ENCODE peak calls at places on chromosomes 2 and 18, in ten cellular contexts. U is CD8-positive, alpha-beta T cell; G is cardiac muscle cell; C is MM.1S; X is tibial artery; A is A549; J is esophagus squamous epithelium; E is OCI-LY7; K is IMR-90; Y is pancreas. B is an unnamed sample. For H3K9me3, the result is how much of the 10 kb centered on the place peaks cover.

GRCh38 chr2:60152226-60152833 is 401.1 kb downstream of the BCL11A start:
- DNase-seq in U (no peak), G (peak), C (peak), X (no peak), A (peak), J (no peak), E (peak), K (peak), Y (no peak), B (no peak)

GRCh38 chr2:173607601-173608311 is 253.1 kb downstream of the CDCA7 start:
- DNase-seq in U (no peak), G (peak), C (no peak), X (no peak), A (no peak), J (no peak), E (no peak), K (no peak), Y (peak), B (no peak)

GRCh38 chr2:142901778-142902177 is 24.3 kb downstream of the KYNU start:
- DNase-seq in U (no peak), G (no peak), C (no peak), X (no peak), A (no peak), J (no peak), E (no peak), K (no peak), Y (no peak), B (no peak)

GRCh38 chr2:174124171-174124570 is 124.2 kb downstream of the OLA1 start:
- DNase-seq in U (no peak), G (no peak), C (no peak), X (no peak), A (no peak), J (no peak), E (no peak), K (peak), Y (no peak), B (no peak)

GRCh38 chr18:22558945-22559385 is 141.2 kb upstream of the CTAGE1 start:
- DNase-seq in U (no peak), G (peak), C (no peak), X (peak), A (peak), J (no peak), E (no peak), K (peak), Y (peak), B (peak)

GRCh38 chr2:179991344-179991743 is 15.8 kb downstream of the CWC22 start:
- DNase-seq in U (no peak), G (peak), C (no peak), X (no peak), A (no peak), J (no peak), E (peak), K (no peak), Y (no peak), B (no peak)

GRCh38 chr2:9408641-9409151 is 14.6 kb downstream of the ITGB1BP1 start:
- DNase-seq in U (no peak), G (no peak), C (no peak), X (no peak), A (no peak), J (no peak), E (no peak), K (no peak), Y (no peak), B (peak)

GRCh38 chr2:25387479-25388449 is 46.0 kb upstream of the DNMT3A start:
- DNase-seq in U (no peak), G (no peak), C (no peak), X (peak), A (no peak), J (no peak), E (no peak), K (no peak), Y (no peak), B (no peak)

GRCh38 chr2:98465456-98466201 is 21.0 kb downstream of the INPP4A start:
- DNase-seq in U (peak), G (peak), C (peak), X (no peak), A (no peak), J (no peak), E (no peak), K (peak), Y (peak), B (no peak)

GRCh38 chr18:48031011-48031480 is 100.6 kb upstream of the SMAD2 start:
- DNase-seq in U (no peak), G (peak), C (peak), X (peak), A (peak), J (no peak), E (peak), K (peak), Y (peak), B (peak)

GRCh38 chr2:154452906-154453493 is 245.5 kb upstream of the KCNJ3 start:
- DNase-seq in U (no peak), G (peak), C (peak), X (no peak), A (no peak), J (no peak), E (peak), K (no peak), Y (no peak), B (no peak)
- TF ChIP-seq CTCF in U (no peak), G (peak), C (peak), X (peak), A (peak), J (no peak), E (peak), K (no peak), Y (no peak), B (no peak)

DNA sequence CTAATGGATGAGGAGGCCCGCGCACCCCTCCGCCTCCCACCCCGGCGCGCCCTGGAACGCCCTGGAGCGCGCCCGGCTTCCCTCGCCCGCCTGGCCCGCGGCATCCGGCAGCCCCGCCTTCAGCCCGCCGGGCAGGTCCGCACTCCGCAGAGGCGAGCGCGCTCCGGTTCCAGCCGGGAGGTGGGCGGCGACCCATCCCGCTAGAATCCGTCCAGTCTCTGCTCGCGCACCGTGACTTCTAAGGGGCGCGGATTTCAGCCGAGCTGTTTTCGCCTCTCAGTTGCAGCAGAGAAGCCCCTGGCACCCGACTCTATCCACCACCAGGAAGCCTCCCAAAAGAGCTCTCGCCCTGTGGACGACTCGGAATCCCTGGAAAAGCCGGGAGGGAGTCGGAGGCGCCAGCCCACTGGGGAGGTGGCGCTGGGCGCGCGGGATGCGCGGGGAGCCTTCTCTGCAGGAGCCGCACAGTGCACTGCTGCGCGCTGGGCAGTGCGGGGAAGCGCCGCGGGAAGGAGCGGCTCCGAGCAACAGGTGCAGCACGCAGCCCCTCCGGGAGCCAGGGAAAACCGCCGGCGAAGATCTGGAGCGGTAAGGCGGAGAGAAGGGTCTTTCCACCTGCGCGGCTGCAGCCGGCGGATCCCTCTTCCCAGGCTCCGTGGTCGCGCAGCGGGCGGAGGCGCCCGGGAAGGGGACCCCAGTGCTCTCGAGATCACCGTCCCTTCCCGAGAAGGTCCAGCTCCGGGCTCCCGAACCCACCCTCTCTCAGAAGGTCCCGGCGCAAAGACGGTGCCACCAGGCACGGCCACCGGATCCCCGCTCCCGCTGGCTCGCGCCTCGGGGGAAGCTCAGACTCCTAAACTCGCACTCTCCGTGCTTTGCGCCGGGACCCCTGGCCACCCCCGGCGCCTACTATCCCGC is at the start of gene GALR1:
- DNase-seq in U (no peak), G (no peak), C (no peak), X (no peak), A (no peak), J (no peak), E (no peak), K (no peak), Y (no peak), B (no peak)
- H3K4me3 ChIP-seq in U (no peak), G (peak), C (no peak), X (peak), A (peak), J (peak), E (no peak), K (peak), Y (peak), B (peak)

DNA sequence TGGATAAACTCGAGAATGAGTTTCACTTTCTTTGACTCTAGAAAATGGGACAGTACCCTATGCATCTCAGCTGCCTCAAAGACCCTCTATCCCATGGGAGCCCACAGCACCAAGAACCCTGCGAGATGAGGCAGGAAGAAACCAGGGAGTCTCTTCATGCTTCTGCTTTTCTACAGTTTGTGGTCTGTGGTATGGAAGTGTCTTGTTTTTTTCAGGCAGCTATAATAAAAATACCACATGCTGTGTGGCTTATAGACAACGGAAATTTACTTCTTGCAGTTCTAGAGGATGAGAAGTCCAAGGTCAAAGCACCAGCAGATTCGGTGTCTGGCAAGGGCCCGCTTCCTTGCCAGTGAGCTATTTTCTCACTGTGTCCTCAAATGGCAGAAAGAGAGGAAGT is 257.9 kb downstream of the SUCLG1 start:
- DNase-seq in U (no peak), G (no peak), C (peak), X (no peak), A (no peak), J (no peak), E (no peak), K (no peak), Y (no peak), B (no peak)
- H3K9me3 ChIP-seq in U (under half), G (under half), C (under half), X (under half), A (under half), J (under half), E (under half), K (under half), Y (under half), B (under half)

GRCh38 chr2:227817940-227818568 is 4.4 kb downstream of the CCL20 start:
- DNase-seq in U (peak), G (peak), C (no peak), X (peak), A (peak), J (peak), E (no peak), K (peak), Y (peak), B (peak)
- TF ChIP-seq CTCF in U (no peak), G (no peak), C (no peak), X (no peak), A (no peak), J (no peak), E (no peak), K (peak), Y (no peak), B (no peak)

DNA sequence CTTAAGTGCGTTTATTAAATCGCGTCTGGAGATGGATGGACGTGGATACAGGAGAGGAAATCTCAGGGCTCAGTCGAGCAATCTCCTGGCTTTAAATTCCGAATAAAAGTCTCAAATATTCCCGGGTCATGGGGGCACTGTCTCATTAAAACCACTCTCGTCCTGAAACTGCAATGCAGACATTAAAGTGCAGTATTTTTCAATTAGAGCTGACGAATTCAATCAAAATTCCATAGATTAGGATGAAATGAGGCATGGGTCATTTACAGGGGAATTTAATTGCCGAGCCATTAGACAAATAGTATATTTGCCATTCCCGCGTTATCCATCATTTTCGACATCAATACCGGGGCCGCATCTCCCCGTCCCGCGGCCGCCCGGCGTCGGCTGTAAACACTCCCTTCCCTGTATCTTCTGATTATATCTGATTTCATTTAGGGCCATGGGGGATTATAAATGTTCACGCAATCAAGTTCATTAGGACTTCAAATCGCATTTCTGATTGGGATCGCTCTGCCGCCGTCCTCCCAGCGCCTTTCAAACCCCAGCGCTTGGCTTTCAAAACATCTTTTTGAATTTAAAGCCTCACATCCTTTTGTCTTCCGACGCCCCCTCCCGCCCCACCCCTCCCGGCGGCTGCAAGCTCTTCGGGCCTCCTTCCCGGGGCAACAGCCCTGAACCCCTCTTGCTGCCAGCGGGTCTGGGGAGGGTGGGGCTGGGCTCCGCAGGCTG is 10.9 kb upstream of the GBX2 start:
- DNase-seq in U (no peak), G (no peak), C (no peak), X (no peak), A (no peak), J (no peak), E (no peak), K (no peak), Y (no peak), B (no peak)
- H3K4me3 ChIP-seq in U (no peak), G (peak), C (no peak), X (peak), A (peak), J (peak), E (no peak), K (peak), Y (no peak), B (no peak)

DNA sequence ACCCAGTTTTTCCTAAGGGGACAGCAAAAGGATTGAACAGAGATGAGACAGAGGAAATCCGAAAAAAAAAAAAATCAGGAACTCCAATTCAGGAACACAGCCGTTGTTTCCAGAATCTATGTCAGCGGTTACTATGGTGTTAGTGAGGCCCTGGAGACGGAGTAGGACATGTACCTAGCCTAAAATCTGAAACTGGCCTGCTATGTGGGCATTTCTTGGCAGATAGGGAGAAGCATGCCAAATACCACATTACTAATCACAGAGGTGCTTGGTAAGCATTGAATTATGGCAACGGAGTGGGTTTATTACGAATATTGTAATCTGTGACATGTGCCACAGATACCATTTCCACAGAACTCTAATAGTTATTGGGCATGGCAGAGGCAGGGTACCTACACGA is 530.6 kb downstream of the CCDC85A start:
- DNase-seq in U (no peak), G (no peak), C (no peak), X (no peak), A (no peak), J (no peak), E (no peak), K (no peak), Y (no peak), B (no peak)
- H3K9me3 ChIP-seq in U (under half), G (under half), C (under half), X (under half), A (under half), J (under half), E (under half), K (under half), Y (under half), B (under half)

GRCh38 chr2:424306-425172 is 136.6 kb upstream of the ALKAL2 start:
- DNase-seq in U (no peak), G (no peak), C (no peak), X (no peak), A (no peak), J (no peak), E (no peak), K (no peak), Y (no peak), B (no peak)
- TF ChIP-seq CTCF in U (no peak), G (no peak), C (no peak), X (no peak), A (no peak), J (no peak), E (no peak), K (no peak), Y (no peak), B (no peak)

DNA sequence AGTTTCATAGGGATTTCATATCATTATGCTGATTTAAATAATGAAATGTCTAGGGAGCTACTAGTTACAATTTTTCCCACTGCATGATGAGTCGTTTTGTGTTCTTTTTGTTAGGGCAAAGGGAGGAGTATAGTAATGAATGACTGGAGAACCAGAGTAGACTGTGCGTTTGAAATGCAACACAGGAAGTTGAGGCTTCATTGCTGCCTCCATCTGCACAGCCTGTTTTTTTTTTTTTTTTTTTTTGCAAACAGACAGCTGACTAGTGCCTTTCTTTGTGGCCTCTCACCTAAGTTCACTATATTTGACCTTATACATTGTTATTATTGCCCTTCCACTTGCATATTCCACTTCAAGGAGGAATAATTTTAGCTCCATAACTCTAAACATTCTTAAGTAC is 286.7 kb upstream of the LRRTM1 start:
- DNase-seq in U (no peak), G (no peak), C (no peak), X (no peak), A (no peak), J (no peak), E (peak), K (no peak), Y (no peak), B (no peak)
- H3K4me3 ChIP-seq in U (no peak), G (no peak), C (no peak), X (no peak), A (no peak), J (no peak), E (no peak), K (no peak), Y (no peak), B (no peak)

DNA sequence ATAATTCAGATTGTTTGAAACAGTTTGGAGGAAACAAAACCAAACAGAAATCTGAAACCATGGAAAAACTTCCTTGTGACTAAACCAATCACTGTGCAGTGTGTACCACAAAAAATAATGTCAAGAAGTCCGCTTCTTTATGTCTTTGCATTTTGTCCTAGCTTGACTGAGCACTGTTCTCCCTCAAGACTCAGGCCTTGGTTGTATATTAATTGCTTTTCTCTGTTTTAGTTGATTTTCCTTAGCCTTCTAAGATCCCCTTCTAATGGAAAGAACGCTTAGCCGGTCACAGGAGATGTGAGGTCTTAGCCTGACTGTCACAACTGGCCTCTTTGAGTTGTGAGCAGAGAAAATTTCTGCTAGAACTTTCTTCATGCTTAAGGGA is 56.6 kb downstream of the LCLAT1 start:
- DNase-seq in U (no peak), G (no peak), C (no peak), X (no peak), A (no peak), J (no peak), E (no peak), K (no peak), Y (no peak), B (no peak)
- H3K9me3 ChIP-seq in U (under half), G (under half), C (under half), X (under half), A (under half), J (under half), E (under half), K (under half), Y (under half), B (under half)

GRCh38 chr2:188452084-188452483 is 160.4 kb downstream of the GULP1 start:
- DNase-seq in U (no peak), G (no peak), C (no peak), X (no peak), A (no peak), J (no peak), E (no peak), K (peak), Y (no peak), B (no peak)

GRCh38 chr2:188450740-188451480 is 159.2 kb downstream of the GULP1 start:
- DNase-seq in U (no peak), G (peak), C (no peak), X (no peak), A (no peak), J (no peak), E (no peak), K (peak), Y (no peak), B (no peak)

GRCh38 chr2:188456114-188456909 is 164.6 kb downstream of the GULP1 start:
- DNase-seq in U (no peak), G (no peak), C (no peak), X (no peak), A (no peak), J (no peak), E (no peak), K (no peak), Y (no peak), B (no peak)
- TF ChIP-seq CTCF in U (no peak), G (peak), C (peak), X (no peak), A (peak), J (no peak), E (peak), K (peak), Y (no peak), B (no peak)

B was measured in prostate gland.